ENCODE peak calls at places on chromosomes 7 and 10, in seven cellular contexts. Q is K562, H is heart left ventricle, S is HCT116, K is HepG2, N is gastrocnemius medialis, Y is upper lobe of left lung. V is an unnamed sample.

GRCh38 chr10:125021686-125022374 is 79.9 kb downstream of the ZRANB1 start:
- ATAC-seq in Q (no peak), H (no peak), S (no peak), K (no peak), N (no peak), Y (no peak), V (no peak)

GRCh38 chr7:95772298-95772770 is at the start of gene DYNC1I1:
- ATAC-seq in Q (peak), H (peak), S (peak), K (peak), N (peak), Y (peak), V (peak)

GRCh38 chr7:130142654-130143333 is 62.4 kb downstream of the TMEM209 start:
- ATAC-seq in Q (peak), H (no peak), S (no peak), K (no peak), N (no peak), Y (no peak), V (no peak)

GRCh38 chr10:111756541-111757061 is 427.0 kb downstream of the GPAM start:
- ATAC-seq in Q (no peak), H (no peak), S (peak), K (peak), N (no peak), Y (peak), V (no peak)

GRCh38 chr10:38045129-38045528 is 34.7 kb downstream of the ZNF33A start:
- ATAC-seq in Q (peak), H (no peak), S (no peak), K (no peak), N (no peak), Y (no peak), V (no peak)

GRCh38 chr7:108181073-108181985 is 51.2 kb upstream of the LAMB4 start:
- ATAC-seq in Q (peak), H (peak), S (peak), K (peak), N (no peak), Y (peak), V (no peak)

GRCh38 chr10:10644317-10645111 is 373.2 kb upstream of the CELF2 start:
- ATAC-seq in Q (no peak), H (peak), S (no peak), K (no peak), N (peak), Y (peak), V (peak)

GRCh38 chr10:78588194-78588811 is 480.5 kb upstream of the ZMIZ1 start:
- ATAC-seq in Q (no peak), H (peak), S (no peak), K (peak), N (peak), Y (peak), V (peak)

GRCh38 chr7:74379938-74380337 is 73.8 kb upstream of the GTF2IRD1 start:
- ATAC-seq in Q (no peak), H (peak), S (no peak), K (no peak), N (no peak), Y (no peak), V (peak)

GRCh38 chr7:107506683-107507339 is 37.0 kb downstream of the GPR22 start:
- ATAC-seq in Q (peak), H (peak), S (peak), K (no peak), N (no peak), Y (peak), V (peak)

GRCh38 chr10:93701903-93702277 is 502 bp downstream of the FRA10AC1 start:
- ATAC-seq in Q (peak), H (peak), S (peak), K (peak), N (peak), Y (peak), V (no peak)

GRCh38 chr10:7701158-7701742 is 1.9 kb upstream of the ITIH2 start:
- ATAC-seq in Q (no peak), H (no peak), S (no peak), K (no peak), N (no peak), Y (no peak), V (no peak)

GRCh38 chr10:60388709-60389241 is 900 bp downstream of the ANK3 start:
- ATAC-seq in Q (no peak), H (no peak), S (no peak), K (no peak), N (no peak), Y (peak), V (no peak)

DNA sequence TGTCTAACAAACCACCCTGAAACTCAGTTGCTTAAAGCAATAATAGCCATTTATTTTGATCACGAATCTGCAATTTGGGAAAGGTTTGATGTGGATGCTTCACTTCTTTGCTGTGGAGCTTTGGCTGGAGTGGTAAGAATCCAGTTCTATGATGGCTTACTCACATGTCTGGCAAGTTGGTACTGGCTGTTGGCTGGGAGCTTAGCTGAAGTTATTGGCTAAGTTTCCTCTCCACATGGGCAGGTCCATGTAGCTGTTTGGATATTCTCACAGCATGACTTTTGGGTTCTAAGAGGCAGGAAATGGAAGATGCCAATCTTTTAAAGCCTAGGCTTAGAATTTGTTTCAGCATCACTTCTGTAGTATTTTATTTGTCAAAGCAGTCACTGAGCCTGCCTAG is 277.6 kb upstream of the NRP1 start:
- ATAC-seq in Q (no peak), H (no peak), S (no peak), K (no peak), N (no peak), Y (peak), V (no peak)
- H3K27ac ChIP-seq in Q (no peak), H (peak), S (no peak), K (no peak), N (peak), Y (peak), V (peak)

GRCh38 chr7:921581-922333 is 32.7 kb downstream of the ADAP1 start:
- ATAC-seq in Q (no peak), H (no peak), S (no peak), K (no peak), N (no peak), Y (no peak), V (no peak)

GRCh38 chr7:921071-921461 is 33.4 kb downstream of the ADAP1 start:
- ATAC-seq in Q (no peak), H (no peak), S (no peak), K (no peak), N (no peak), Y (no peak), V (no peak)

GRCh38 chr7:920351-921070 is 34.0 kb downstream of the ADAP1 start:
- ATAC-seq in Q (no peak), H (no peak), S (peak), K (no peak), N (no peak), Y (no peak), V (no peak)

GRCh38 chr7:923108-924041 is 31.1 kb downstream of the ADAP1 start:
- ATAC-seq in Q (peak), H (peak), S (no peak), K (no peak), N (no peak), Y (peak), V (peak)

DNA sequence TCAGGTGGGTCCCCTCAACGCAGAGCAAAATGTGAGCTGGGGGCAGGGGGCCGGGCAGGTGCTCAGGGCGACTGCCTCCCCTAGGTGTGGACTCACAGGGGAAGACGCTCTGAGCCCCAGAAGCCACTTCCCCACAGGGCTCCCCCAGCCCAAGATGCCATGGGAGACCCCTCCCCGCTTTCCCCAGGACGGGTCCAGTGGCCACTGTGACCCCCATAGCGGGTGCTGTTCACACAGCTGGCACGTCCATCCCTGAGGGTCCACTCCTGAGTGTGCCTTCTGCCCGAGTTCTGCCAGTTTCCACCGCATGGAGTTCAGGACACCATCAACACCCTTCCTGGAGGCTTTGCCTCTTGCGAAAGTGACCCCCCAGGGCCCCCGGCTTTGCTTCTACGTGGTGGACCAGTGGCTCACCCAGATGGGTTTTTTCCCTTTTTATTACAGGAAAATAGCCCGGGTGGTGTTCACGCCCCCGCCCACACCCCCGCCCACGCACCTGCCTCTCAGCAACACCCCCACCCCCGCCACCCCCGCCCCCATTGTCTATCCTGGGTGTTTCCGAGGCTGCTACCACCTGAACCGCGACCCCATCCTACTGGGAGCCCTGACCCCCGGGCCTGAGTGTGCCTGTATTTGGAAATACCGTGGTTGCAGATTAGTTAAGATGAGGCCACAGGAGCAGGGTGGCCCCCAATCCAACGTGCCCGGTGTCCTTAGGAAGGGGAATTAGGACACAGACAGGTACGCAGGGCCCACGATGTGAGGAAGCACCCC is 32.0 kb downstream of the ADAP1 start:
- ATAC-seq in Q (peak), H (no peak), S (no peak), K (no peak), N (no peak), Y (no peak), V (no peak)
- H3K4me3 ChIP-seq in Q (no peak), H (no peak), S (no peak), K (no peak), N (no peak), Y (no peak), V (no peak)

GRCh38 chr10:18293536-18294510 is 153.6 kb downstream of the CACNB2 start:
- ATAC-seq in Q (no peak), H (peak), S (no peak), K (no peak), N (no peak), Y (no peak), V (no peak)
- TF ChIP-seq POLR2A in Q (no peak), H (no peak), S (no peak), K (no peak), N (no peak), Y (no peak), V (no peak)

GRCh38 chr10:30127120-30127541 is 67.7 kb upstream of the JCAD start:
- ATAC-seq in Q (no peak), H (peak), S (no peak), K (no peak), N (no peak), Y (peak), V (no peak)
- H3K27ac ChIP-seq in Q (no peak), H (no peak), S (no peak), K (no peak), N (no peak), Y (no peak), V (no peak)